ENCODE peak calls at places on chromosomes 3 and 15, in ten cellular contexts. Z is transverse colon, L is stomach, D is uterus, G is adrenal gland, M is ovary, T is prostate gland, J is HCT116, F is esophagus squamous epithelium, Q is testis. R is an unnamed sample.

GRCh38 chr3:128572644-128573105 is 77.9 kb downstream of the RPN1 start:
- DNase-seq in T (no peak), G (no peak), D (no peak), J (peak), Q (no peak), L (no peak), F (no peak), M (no peak), Z (peak), R (no peak)

GRCh38 chr3:194139977-194140351 is 4.0 kb downstream of the HES1 start:
- DNase-seq in G (no peak), M (no peak), T (no peak), Q (no peak), Z (no peak), L (no peak), J (no peak), F (no peak), D (no peak), R (no peak)

GRCh38 chr3:186779204-186779603 is 4.2 kb upstream of the EIF4A2 start:
- DNase-seq in G (no peak), F (no peak), D (no peak), L (no peak), J (no peak), Z (no peak), T (no peak), M (no peak), Q (no peak), R (no peak)

GRCh38 chr15:44584162-44584749 is 47.3 kb downstream of the EIF3J start:
- DNase-seq in D (no peak), F (no peak), T (no peak), L (peak), G (peak), M (no peak), Z (peak), J (peak), Q (peak), R (peak)

GRCh38 chr3:31790516-31791148 is 190.4 kb downstream of the OSBPL10 start:
- DNase-seq in G (no peak), L (no peak), M (no peak), T (no peak), Q (no peak), Z (no peak), J (no peak), F (no peak), D (no peak), R (no peak)

GRCh38 chr3:132777171-132777570 is 55.0 kb upstream of the NPHP3 start:
- DNase-seq in J (no peak), G (no peak), Z (no peak), D (no peak), T (no peak), F (no peak), L (no peak), M (no peak), Q (no peak), R (no peak)

GRCh38 chr3:81375921-81376320 is 385.5 kb downstream of the GBE1 start:
- DNase-seq in Z (no peak), G (no peak), L (no peak), F (no peak), J (no peak), D (no peak), Q (no peak), M (no peak), T (no peak), R (no peak)

GRCh38 chr3:112569265-112569664 is 7.4 kb downstream of the SLC35A5 start:
- DNase-seq in M (no peak), L (no peak), D (no peak), G (no peak), Z (no peak), T (no peak), Q (no peak), J (no peak), F (no peak), R (no peak)

GRCh38 chr3:177228601-177229190 is 31.4 kb upstream of the TBL1XR1 start:
- DNase-seq in J (no peak), Z (no peak), D (no peak), F (no peak), Q (no peak), G (no peak), T (no peak), M (no peak), L (no peak), R (no peak)

GRCh38 chr15:47466357-47466756 is 250.9 kb upstream of the SEMA6D start:
- DNase-seq in Z (no peak), F (no peak), L (no peak), D (no peak), J (no peak), T (no peak), M (no peak), G (no peak), Q (no peak), R (no peak)

GRCh38 chr3:31895471-31895870 is 85.6 kb downstream of the OSBPL10 start:
- DNase-seq in D (no peak), F (no peak), T (no peak), Q (no peak), J (no peak), M (no peak), L (no peak), G (no peak), Z (no peak), R (no peak)

GRCh38 chr3:108407858-108408257 is 102.5 kb downstream of the MYH15 start:
- DNase-seq in T (no peak), L (no peak), J (no peak), D (no peak), M (no peak), Q (no peak), F (no peak), G (no peak), Z (no peak), R (no peak)

GRCh38 chr3:48222616-48223513 is at the start of gene CAMP:
- DNase-seq in T (peak), D (peak), G (peak), L (peak), M (no peak), Z (peak), J (no peak), Q (peak), F (no peak), R (peak)

GRCh38 chr15:37586976-37587375 is 347.5 kb upstream of the TMCO5A start:
- DNase-seq in G (no peak), L (no peak), Q (no peak), J (no peak), Z (no peak), T (no peak), D (no peak), F (no peak), M (no peak), R (no peak)

GRCh38 chr3:186176382-186176990 is 67.6 kb upstream of the ETV5 start:
- DNase-seq in M (no peak), Q (no peak), T (no peak), L (no peak), F (no peak), G (no peak), Z (no peak), J (no peak), D (no peak), R (no peak)

GRCh38 chr3:172437713-172438112 is 10.5 kb downstream of the GHSR start:
- DNase-seq in M (no peak), L (no peak), J (no peak), Q (no peak), T (no peak), F (no peak), Z (no peak), D (no peak), G (no peak), R (no peak)

GRCh38 chr15:74395319-74396145 is 28.1 kb upstream of the CYP11A1 start:
- DNase-seq in F (no peak), T (no peak), G (no peak), M (no peak), J (no peak), L (no peak), Q (no peak), Z (no peak), D (no peak), R (no peak)

GRCh38 chr15:82178061-82178460 is 84.5 kb downstream of the EFL1 start:
- DNase-seq in G (no peak), Z (no peak), L (no peak), M (no peak), Q (no peak), J (no peak), T (no peak), F (no peak), D (no peak), R (no peak)

GRCh38 chr3:192011137-192011536 is 550.2 kb downstream of the PYDC2 start:
- DNase-seq in Q (no peak), T (no peak), F (no peak), M (no peak), L (no peak), G (no peak), D (no peak), J (no peak), Z (no peak), R (no peak)

GRCh38 chr3:46607603-46608028 is 4.7 kb upstream of the FAM240A start:
- DNase-seq in G (peak), D (no peak), M (no peak), J (peak), L (no peak), Q (no peak), T (no peak), Z (no peak), F (no peak), R (no peak)

GRCh38 chr3:179973931-179974361 is 62.8 kb downstream of the PEX5L start:
- DNase-seq in D (no peak), L (no peak), J (no peak), Q (peak), M (no peak), T (no peak), Z (no peak), G (no peak), F (no peak), R (no peak)

GRCh38 chr3:190227064-190227463 is 95.2 kb downstream of the CLDN1 start:
- DNase-seq in G (no peak), D (no peak), Z (no peak), M (no peak), J (no peak), Q (no peak), T (no peak), F (no peak), L (no peak), R (no peak)

GRCh38 chr3:49745986-49746385 is 22.2 kb upstream of the GMPPB start:
- DNase-seq in T (no peak), M (no peak), J (no peak), F (no peak), D (no peak), G (no peak), Q (no peak), Z (no peak), L (no peak), R (no peak)

GRCh38 chr15:71110800-71111565 is 4.3 kb upstream of the THSD4 start:
- DNase-seq in G (no peak), Z (no peak), T (no peak), D (no peak), J (no peak), M (no peak), F (no peak), Q (no peak), L (no peak), R (no peak)

GRCh38 chr15:26721231-26721630 is 51.6 kb downstream of the GABRB3 start:
- DNase-seq in L (no peak), Z (no peak), M (no peak), G (no peak), Q (no peak), D (no peak), T (no peak), F (no peak), J (no peak), R (no peak)

GRCh38 chr3:126568776-126569342 is 10.1 kb upstream of the C3orf22 start:
- DNase-seq in M (no peak), D (no peak), T (no peak), G (no peak), L (no peak), Q (no peak), J (no peak), Z (no peak), F (no peak), R (no peak)

GRCh38 chr3:45992133-45992729 is 3.4 kb downstream of the FYCO1 start:
- DNase-seq in M (no peak), F (no peak), D (no peak), Q (no peak), Z (no peak), G (no peak), J (no peak), L (no peak), T (no peak), R (no peak)

GRCh38 chr3:54171509-54171908 is 49.2 kb downstream of the CACNA2D3 start:
- DNase-seq in Q (no peak), J (no peak), M (no peak), G (no peak), D (no peak), Z (no peak), F (no peak), L (no peak), T (no peak), R (no peak)

GRCh38 chr3:125322166-125322565 is 53.0 kb downstream of the ZNF148 start:
- DNase-seq in F (no peak), Z (no peak), D (no peak), Q (no peak), M (no peak), L (no peak), T (peak), G (peak), J (no peak), R (no peak)

DNA sequence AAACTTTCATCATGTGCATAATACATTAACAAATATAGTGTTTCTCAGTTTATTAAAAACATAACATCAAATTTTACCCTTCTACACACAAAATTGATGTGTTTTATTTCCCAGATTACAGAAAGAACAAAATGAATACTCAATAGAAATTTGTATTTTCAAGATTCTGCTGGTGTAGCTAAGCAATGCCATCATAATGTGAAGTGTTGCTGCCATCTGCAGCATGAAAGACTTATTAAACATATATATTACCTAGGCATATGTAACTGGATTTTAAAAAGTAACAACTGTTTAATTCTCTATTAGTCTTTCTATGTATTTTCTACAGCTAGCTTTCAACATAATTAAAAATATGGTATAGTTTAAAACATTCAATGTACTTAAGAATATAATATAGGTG is 27.5 kb downstream of the PLSCR5 start:
- DNase-seq in D (peak), G (no peak), Q (peak), M (peak), F (no peak), J (peak), T (peak), Z (peak), L (no peak), R (peak)
- TF ChIP-seq CTCF in D (peak), G (peak), Q (peak), M (peak), F (peak), J (peak), T (peak), Z (peak), L (peak), R (peak)

DNA sequence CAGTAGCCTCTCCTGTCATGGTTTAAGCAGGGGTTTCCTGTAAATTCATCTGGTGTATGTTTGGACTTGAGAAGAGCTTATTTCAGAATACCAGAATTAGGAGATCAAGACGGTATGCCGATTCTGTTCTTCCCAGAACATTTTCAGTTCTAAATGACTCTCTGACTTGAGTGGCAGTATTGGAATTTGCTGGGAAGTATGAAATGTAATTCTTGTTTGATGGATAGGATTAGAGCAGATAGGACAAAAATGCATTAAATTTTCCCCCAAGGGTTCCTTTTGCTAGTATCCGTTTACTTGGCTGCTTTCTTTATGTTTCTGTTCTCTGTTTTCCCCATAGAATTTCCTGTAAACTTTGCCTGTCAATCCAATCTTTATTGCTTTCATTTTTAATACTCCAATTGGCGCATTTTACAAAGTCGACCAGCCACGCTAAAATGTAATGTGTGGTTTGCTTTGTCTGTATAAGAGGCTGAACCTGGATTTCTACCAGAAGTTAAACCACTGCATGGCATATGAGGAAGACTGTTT is 612.2 kb downstream of the RBMS3 start:
- DNase-seq in F (no peak), D (no peak), L (no peak), Q (no peak), T (no peak), Z (no peak), M (no peak), G (no peak), J (no peak), R (no peak)
- H3K4me3 ChIP-seq in F (no peak), D (no peak), L (no peak), Q (no peak), T (no peak), Z (no peak), M (no peak), G (no peak), J (no peak), R (no peak)

GRCh38 chr3:39137435-39137936 is 15.9 kb downstream of the CSRNP1 start:
- DNase-seq in F (no peak), D (no peak), M (no peak), Q (no peak), J (no peak), L (no peak), T (no peak), G (no peak), Z (no peak), R (no peak)

GRCh38 chr3:39136533-39137434 is 16.6 kb downstream of the CSRNP1 start:
- DNase-seq in M (no peak), Q (no peak), D (no peak), F (no peak), G (no peak), Z (no peak), J (no peak), T (no peak), L (no peak), R (no peak)

GRCh38 chr3:39138804-39139415 is 14.5 kb downstream of the CSRNP1 start:
- DNase-seq in L (peak), Q (no peak), G (peak), F (no peak), D (no peak), J (no peak), T (peak), Z (peak), M (peak), R (peak)

GRCh38 chr3:39139442-39139841 is 13.9 kb downstream of the CSRNP1 start:
- DNase-seq in Z (no peak), G (no peak), T (no peak), Q (no peak), F (no peak), M (no peak), J (no peak), D (no peak), L (no peak), R (no peak)

GRCh38 chr3:39137991-39138803 is 15.2 kb downstream of the CSRNP1 start:
- DNase-seq in J (no peak), F (no peak), D (no peak), L (no peak), M (no peak), Z (no peak), G (no peak), Q (no peak), T (no peak), R (no peak)
- TF ChIP-seq POLR2A in J (no peak), F (no peak), D (no peak), L (no peak), M (no peak), Z (no peak), G (no peak), Q (no peak), T (no peak), R (no peak)

GRCh38 chr3:55512586-55513343 is 25.7 kb upstream of the WNT5A start:
- DNase-seq in D (no peak), F (no peak), M (no peak), Z (peak), G (no peak), Q (no peak), T (no peak), J (no peak), L (no peak), R (no peak)

GRCh38 chr3:55511895-55512585 is 24.9 kb upstream of the WNT5A start:
- DNase-seq in G (no peak), L (no peak), M (no peak), Q (no peak), F (no peak), J (no peak), Z (no peak), D (no peak), T (no peak), R (no peak)

GRCh38 chr3:55507808-55508207 is 20.7 kb upstream of the WNT5A start:
- DNase-seq in M (no peak), Q (no peak), Z (no peak), F (no peak), D (no peak), T (no peak), J (no peak), G (no peak), L (no peak), R (no peak)

GRCh38 chr3:55505776-55506175 is 18.7 kb upstream of the WNT5A start:
- DNase-seq in Z (no peak), D (no peak), L (no peak), J (no peak), T (no peak), F (no peak), G (no peak), Q (no peak), M (no peak), R (no peak)

GRCh38 chr3:55508335-55508734 is 21.2 kb upstream of the WNT5A start:
- DNase-seq in Z (no peak), F (no peak), Q (no peak), D (no peak), L (no peak), G (no peak), T (no peak), M (no peak), J (no peak), R (no peak)
- TF ChIP-seq CTCF in Z (no peak), F (no peak), Q (no peak), D (no peak), L (no peak), G (no peak), T (no peak), M (no peak), J (no peak), R (no peak)

GRCh38 chr3:143849854-143850549 is 1.7 kb upstream of the SLC9A9 start:
- DNase-seq in J (no peak), M (no peak), T (peak), Q (no peak), G (no peak), D (no peak), L (no peak), F (no peak), Z (no peak), R (no peak)
- H3K4me3 ChIP-seq in J (no peak), M (no peak), T (no peak), Q (no peak), G (no peak), D (no peak), L (no peak), F (no peak), Z (no peak), R (no peak)

GRCh38 chr3:129890891-129891290 is 2.6 kb downstream of the TMCC1 start:
- DNase-seq in Z (no peak), Q (no peak), F (no peak), G (no peak), L (no peak), J (no peak), D (no peak), T (no peak), M (no peak), R (no peak)

GRCh38 chr3:129890125-129890524 is 3.4 kb downstream of the TMCC1 start:
- DNase-seq in T (no peak), Q (no peak), Z (no peak), F (no peak), D (no peak), M (no peak), L (no peak), G (no peak), J (no peak), R (no peak)

GRCh38 chr3:129893616-129894070 is at the start of gene TMCC1:
- DNase-seq in M (peak), T (peak), L (peak), Q (peak), J (peak), D (peak), G (peak), F (peak), Z (peak), R (peak)

GRCh38 chr3:129892486-129892856 is 1.0 kb downstream of the TMCC1 start:
- DNase-seq in J (no peak), T (no peak), Z (no peak), M (no peak), F (no peak), D (no peak), L (no peak), G (no peak), Q (peak), R (peak)

DNA sequence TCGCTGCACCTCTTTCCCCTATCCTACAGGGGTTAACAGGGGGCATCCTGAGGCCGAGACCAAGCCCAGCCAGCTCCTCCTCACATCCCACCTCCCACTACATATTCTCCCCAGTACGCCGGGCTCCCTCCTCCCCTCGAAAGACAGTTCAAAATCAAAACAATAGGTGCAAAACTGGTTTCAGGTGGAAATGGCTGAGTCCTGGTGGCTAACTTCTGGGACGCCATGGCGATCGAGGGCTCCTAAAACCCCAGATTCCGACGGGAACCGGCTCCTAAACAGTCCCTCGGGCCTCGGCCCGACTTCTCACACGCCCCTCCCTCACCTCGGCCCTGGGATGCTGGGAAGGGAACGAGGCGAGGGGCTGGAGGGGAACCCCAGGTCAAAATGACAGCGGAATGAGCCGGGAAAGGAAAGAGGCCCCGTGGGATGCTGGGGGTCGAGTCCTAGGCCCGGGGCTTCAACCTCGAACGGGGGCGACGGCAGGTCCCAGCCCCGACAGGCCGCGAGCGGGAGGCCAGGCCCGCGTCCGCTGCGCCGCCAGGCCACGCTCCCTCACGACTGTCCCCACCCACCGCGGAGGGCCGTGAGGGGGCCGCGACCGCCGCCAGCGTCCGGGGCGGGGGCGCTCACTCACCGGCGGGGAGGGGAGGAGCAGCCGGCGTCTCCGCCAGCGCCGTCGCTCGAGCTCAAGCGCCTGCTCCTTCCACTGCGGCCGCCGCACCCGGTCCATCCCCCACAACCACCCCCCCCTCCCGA is 475 bp downstream of the TMCC1 start:
- DNase-seq in J (no peak), Z (peak), Q (peak), F (no peak), L (no peak), T (peak), M (peak), D (peak), G (peak), R (no peak)
- TF ChIP-seq POLR2A in J (peak), Z (peak), Q (no peak), F (no peak), L (no peak), T (peak), M (peak), D (peak), G (peak), R (no peak)

R was measured in thyroid gland.